ENCODE peak calls at places on chromosomes 2 and 18, in seven cellular contexts. Z, Q, R, S, K, J and L are unnamed samples.

GRCh38 chr18:37253424-37254255 is 312.0 kb downstream of the CELF4 start:
- DNase-seq in J (no peak), S (no peak), K (no peak), Q (peak), R (no peak), Z (peak), L (no peak)

GRCh38 chr18:63725682-63726480 is 23.1 kb downstream of the SERPINB11 start:
- DNase-seq in K (no peak), S (no peak), R (no peak), Z (no peak), J (no peak), Q (no peak), L (no peak)

GRCh38 chr2:224946911-224947310 is 95.4 kb downstream of the DOCK10 start:
- DNase-seq in R (no peak), J (no peak), K (no peak), Q (no peak), Z (no peak), S (no peak), L (no peak)

GRCh38 chr2:64325852-64326577 is 127.9 kb upstream of the LGALSL start:
- DNase-seq in K (no peak), J (no peak), Q (no peak), R (no peak), S (no peak), Z (no peak), L (no peak)

GRCh38 chr2:70941701-70942100 is 6.0 kb downstream of the ATP6V1B1 start:
- DNase-seq in Q (no peak), K (no peak), S (no peak), J (peak), Z (no peak), R (peak), L (no peak)

GRCh38 chr18:38576349-38576748 is 1010.8 kb upstream of the CELF4 start:
- DNase-seq in R (no peak), S (no peak), J (no peak), Z (no peak), Q (no peak), K (no peak), L (no peak)

GRCh38 chr18:36157441-36157840 is 27.7 kb downstream of the ELP2 start:
- DNase-seq in Q (no peak), Z (no peak), J (no peak), S (no peak), K (no peak), R (no peak), L (no peak)

GRCh38 chr2:134280231-134280630 is 26.4 kb downstream of the MGAT5 start:
- DNase-seq in Q (no peak), R (no peak), S (no peak), J (no peak), Z (no peak), K (no peak), L (no peak)

GRCh38 chr2:220682616-220683015 is 889.5 kb downstream of the EPHA4 start:
- DNase-seq in Z (no peak), S (no peak), R (no peak), Q (no peak), J (no peak), K (peak), L (no peak)

GRCh38 chr2:150076281-150076680 is 411.2 kb downstream of the RND3 start:
- DNase-seq in J (no peak), K (peak), Z (no peak), Q (no peak), S (no peak), R (no peak), L (no peak)

GRCh38 chr2:151946856-151947523 is 118.8 kb upstream of the ARL5A start:
- DNase-seq in Z (no peak), R (no peak), S (peak), Q (peak), K (peak), J (no peak), L (no peak)

GRCh38 chr18:11981633-11982366 is 493 bp downstream of the IMPA2 start:
- DNase-seq in J (no peak), K (no peak), Q (no peak), R (peak), Z (peak), S (peak), L (no peak)

GRCh38 chr2:16870677-16871076 is 205.0 kb upstream of the CYRIA start:
- DNase-seq in Z (no peak), S (no peak), K (no peak), J (no peak), Q (no peak), R (no peak), L (no peak)

GRCh38 chr2:11533278-11534077 is at the start of gene GREB1:
- DNase-seq in S (peak), R (no peak), Q (no peak), Z (no peak), J (no peak), K (no peak), L (no peak)

GRCh38 chr2:172693529-172694185 is 42.0 kb upstream of the RAPGEF4 start:
- DNase-seq in Q (no peak), S (no peak), R (no peak), K (no peak), Z (no peak), J (no peak), L (no peak)

GRCh38 chr2:178220814-178221213 is 26.5 kb downstream of the OSBPL6 start:
- DNase-seq in K (no peak), J (no peak), Z (no peak), S (no peak), Q (no peak), R (no peak), L (peak)

GRCh38 chr2:3626118-3626816 is 31.4 kb downstream of the COLEC11 start:
- DNase-seq in K (no peak), S (peak), Z (peak), Q (no peak), R (peak), J (no peak), L (no peak)

GRCh38 chr18:38545071-38545470 is 979.5 kb upstream of the CELF4 start:
- DNase-seq in Q (no peak), S (peak), Z (no peak), K (peak), R (no peak), J (no peak), L (no peak)

GRCh38 chr2:12684471-12684936 is 32.2 kb upstream of the TRIB2 start:
- DNase-seq in J (no peak), R (peak), Q (no peak), Z (no peak), S (no peak), K (no peak), L (peak)

GRCh38 chr2:221097568-221097915 is 474.6 kb downstream of the EPHA4 start:
- DNase-seq in S (no peak), Q (no peak), J (no peak), Z (no peak), R (no peak), K (peak), L (no peak)

GRCh38 chr2:8424997-8425900 is 256.6 kb upstream of the ID2 start:
- DNase-seq in Q (no peak), K (no peak), J (no peak), S (no peak), Z (no peak), R (peak), L (no peak)

GRCh38 chr2:60302377-60303126 is 250.9 kb downstream of the BCL11A start:
- DNase-seq in S (no peak), Z (no peak), R (no peak), Q (no peak), K (no peak), J (no peak), L (no peak)

GRCh38 chr2:185687967-185688366 is 50.6 kb upstream of the FSIP2 start:
- DNase-seq in S (no peak), K (no peak), R (no peak), J (no peak), Z (no peak), Q (no peak), L (no peak)

GRCh38 chr18:51028201-51028805 is 1.7 kb upstream of the SMAD4 start:
- DNase-seq in K (peak), R (no peak), J (no peak), Q (no peak), Z (no peak), S (peak), L (no peak)

GRCh38 chr2:74768401-74768914 is 65.5 kb upstream of the HK2 start:
- DNase-seq in J (no peak), Q (no peak), Z (no peak), R (no peak), K (no peak), S (no peak), L (no peak)

GRCh38 chr18:58632557-58632956 is 3.7 kb upstream of the ALPK2 start:
- DNase-seq in J (no peak), K (no peak), Z (no peak), Q (no peak), S (no peak), R (no peak), L (no peak)

GRCh38 chr18:57211412-57211750 is 64.5 kb downstream of the BOD1L2 start:
- DNase-seq in J (no peak), K (no peak), Q (no peak), Z (no peak), R (no peak), S (no peak), L (peak)

GRCh38 chr2:47072018-47072691 is 83.0 kb downstream of the STPG4 start:
- DNase-seq in J (peak), Q (peak), Z (no peak), R (peak), K (peak), S (no peak), L (no peak)

GRCh38 chr2:164739966-164740365 is 101.7 kb downstream of the COBLL1 start:
- DNase-seq in Z (no peak), K (no peak), Q (no peak), J (no peak), R (no peak), S (no peak), L (no peak)

GRCh38 chr18:63099848-63100625 is 219.5 kb downstream of the BCL2 start:
- DNase-seq in R (no peak), S (no peak), K (no peak), Z (no peak), Q (no peak), J (no peak), L (peak)

GRCh38 chr2:44948565-44949328 is 7.2 kb downstream of the SIX3 start:
- DNase-seq in S (no peak), Q (no peak), K (no peak), Z (no peak), R (no peak), J (no peak), L (no peak)

GRCh38 chr18:67864677-67865340 is 348.3 kb upstream of the DSEL start:
- DNase-seq in J (no peak), Q (no peak), R (no peak), Z (no peak), S (no peak), K (no peak), L (no peak)

GRCh38 chr18:77004555-77005380 is 127.8 kb downstream of the MBP start:
- DNase-seq in R (no peak), J (peak), Q (no peak), Z (no peak), S (no peak), K (no peak), L (no peak)

GRCh38 chr2:38233231-38233983 is 143.7 kb downstream of the ATL2 start:
- DNase-seq in R (no peak), Q (no peak), S (no peak), K (no peak), Z (no peak), J (no peak), L (no peak)
- TF ChIP-seq EP300 in R (no peak), Q (no peak), S (no peak), K (no peak), Z (no peak), J (no peak), L (no peak)

GRCh38 chr18:31489311-31489710 is 8.7 kb upstream of the DSG2 start:
- DNase-seq in R (no peak), J (no peak), Z (no peak), Q (no peak), K (no peak), S (no peak), L (no peak)
- TF ChIP-seq EP300 in R (no peak), J (no peak), Z (no peak), Q (no peak), K (no peak), S (no peak), L (no peak)

DNA sequence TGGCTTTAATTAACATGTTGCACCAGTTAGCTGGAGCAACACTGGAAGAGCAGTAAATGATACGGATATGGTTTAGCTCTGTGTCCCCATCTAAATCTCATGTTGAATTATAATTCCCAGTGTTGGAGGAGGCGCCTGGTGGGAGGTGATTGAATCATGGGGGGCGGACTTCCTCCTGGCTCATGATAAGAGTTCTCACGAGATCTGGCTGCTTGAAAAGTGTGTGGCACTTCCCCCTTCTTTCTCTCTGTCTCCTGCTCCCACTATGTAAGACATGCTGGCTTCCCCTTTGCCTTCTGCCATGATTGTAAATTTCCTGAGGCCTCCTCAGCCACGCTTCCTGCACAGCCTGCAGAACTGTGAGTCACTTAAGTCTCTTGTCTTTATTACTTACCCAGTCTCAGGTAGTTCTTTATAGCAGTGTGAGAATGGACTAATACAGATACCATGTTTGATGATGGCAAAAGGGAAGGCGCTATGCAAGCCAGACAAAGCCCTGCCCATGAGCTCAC is 963.6 kb downstream of the SOCS6 start:
- DNase-seq in Z (no peak), J (no peak), K (no peak), R (no peak), S (no peak), Q (no peak), L (no peak)
- TF ChIP-seq EP300 in Z (no peak), J (no peak), K (no peak), R (no peak), S (no peak), Q (no peak), L (no peak)

GRCh38 chr2:233029321-233029720 is 3.2 kb upstream of the NEU2 start:
- DNase-seq in Z (no peak), R (no peak), J (no peak), Q (no peak), K (no peak), S (no peak), L (no peak)

GRCh38 chr2:233033672-233034071 is 1.2 kb downstream of the NEU2 start:
- DNase-seq in J (no peak), S (no peak), K (no peak), Q (no peak), R (no peak), Z (no peak), L (no peak)

GRCh38 chr2:233032551-233033320 is at the start of gene NEU2:
- DNase-seq in J (no peak), Q (no peak), Z (no peak), K (no peak), R (peak), S (no peak), L (no peak)

GRCh38 chr2:233034091-233034882 is 1.8 kb downstream of the NEU2 start:
- DNase-seq in S (no peak), Q (no peak), J (no peak), K (no peak), R (no peak), Z (no peak), L (no peak)

GRCh38 chr2:233031556-233032500 is 644 bp upstream of the NEU2 start:
- DNase-seq in R (peak), Z (no peak), J (no peak), S (no peak), K (no peak), Q (no peak), L (no peak)
- TF ChIP-seq EP300 in R (no peak), Z (no peak), J (no peak), S (no peak), K (no peak), Q (no peak), L (no peak)